ENCODE peak calls at places on chromosome 20, in seven cellular contexts. V is upper lobe of right lung, Z is foreskin fibroblast, A is RWPE1, M is neural crest cell, C is GM12865, D is body of pancreas. T is an unnamed sample.
A peak's percentile ranks its signal among the peaks of the same experiment; 100 is the strongest.

GRCh38 chr20:34922654-34923381 is 32.8 kb downstream of the GSS start:
- DNase-seq in C (no peak), M (no peak), V (no peak), Z (peak; percentile 92), D (peak; percentile 71), A (peak; percentile 99), T (peak; percentile 6)

GRCh38 chr20:25274891-25275812 is 27.3 kb downstream of the PYGB start:
- DNase-seq in Z (no peak), V (peak; percentile 55), D (peak; percentile 1), A (no peak), C (no peak), M (no peak), T (no peak)

GRCh38 chr20:23111944-23112342 is 25.8 kb upstream of the CD93 start:
- DNase-seq in A (no peak), V (no peak), M (no peak), D (no peak), Z (no peak), C (no peak), T (no peak)

GRCh38 chr20:36572701-36573102 is 695 bp upstream of the TGIF2 start:
- DNase-seq in M (peak; percentile 26), V (no peak), Z (peak; percentile 51), D (peak; percentile 45), C (peak; percentile 63), A (no peak), T (no peak)

GRCh38 chr20:56359212-56360132 is 698 bp downstream of the FAM210B start:
- DNase-seq in M (peak; percentile 54), Z (peak; percentile 82), D (peak; percentile 60), V (peak; percentile 71), C (peak; percentile 20), A (peak; percentile 85), T (no peak)

GRCh38 chr20:57460781-57461465 is 64.0 kb downstream of the CTCFL start:
- DNase-seq in D (no peak), Z (no peak), A (no peak), V (no peak), C (no peak), M (no peak), T (no peak)

GRCh38 chr20:22462975-22463914 is 121.1 kb downstream of the FOXA2 start:
- DNase-seq in A (peak; percentile 73), V (no peak), Z (no peak), M (no peak), D (no peak), C (no peak), T (no peak)

GRCh38 chr20:47934761-47935160 is 149.5 kb upstream of the SULF2 start:
- DNase-seq in D (no peak), M (no peak), Z (no peak), A (no peak), V (no peak), C (no peak), T (no peak)

GRCh38 chr20:31638317-31638716 is 605 bp downstream of the COX4I2 start:
- DNase-seq in Z (no peak), A (no peak), C (no peak), M (no peak), V (no peak), D (no peak), T (no peak)

GRCh38 chr20:10131612-10132345 is 86.9 kb upstream of the SNAP25 start:
- DNase-seq in M (no peak), A (no peak), Z (peak; percentile 87), D (peak; percentile 69), V (no peak), C (no peak), T (no peak)

GRCh38 chr20:3671986-3672863 is 9.0 kb upstream of the GFRA4 start:
- DNase-seq in C (no peak), Z (no peak), M (no peak), A (no peak), V (no peak), D (no peak), T (no peak)

GRCh38 chr20:46284028-46284427 is 24.3 kb downstream of the CDH22 start:
- DNase-seq in C (no peak), Z (no peak), V (no peak), A (no peak), M (no peak), D (no peak), T (no peak)

GRCh38 chr20:33731693-33732165 is at the start of gene ZNF341:
- DNase-seq in Z (no peak), M (peak; percentile 97), C (peak; percentile 95), D (peak; percentile 92), A (no peak), V (peak; percentile 96), T (peak; percentile 33)

GRCh38 chr20:62969939-62970306 is 17.4 kb downstream of the SLC17A9 start:
- DNase-seq in A (no peak), D (no peak), V (no peak), Z (peak; percentile 16), M (no peak), C (no peak), T (no peak)
- TF ChIP-seq CTCF in A (no peak), D (no peak), V (no peak), Z (no peak), M (no peak), C (no peak), T (no peak)

GRCh38 chr20:11271319-11271718 is 597.5 kb upstream of the JAG1 start:
- DNase-seq in V (no peak), M (no peak), C (no peak), D (no peak), Z (no peak), A (no peak), T (no peak)
- TF ChIP-seq CTCF in V (no peak), M (peak; percentile 46), C (no peak), D (no peak), Z (no peak), A (no peak), T (no peak)

GRCh38 chr20:58510921-58511320 is 4.3 kb downstream of the APCDD1L start:
- DNase-seq in Z (no peak), M (no peak), A (no peak), D (no peak), C (no peak), V (no peak), T (no peak)
- TF ChIP-seq CTCF in Z (no peak), M (no peak), A (no peak), D (no peak), C (no peak), V (no peak), T (no peak)

GRCh38 chr20:2104236-2104635 is 2.6 kb downstream of the STK35 start:
- DNase-seq in M (no peak), A (no peak), V (no peak), Z (peak; percentile 19), C (no peak), D (no peak), T (no peak)

GRCh38 chr20:2101935-2102584 is 433 bp downstream of the STK35 start:
- DNase-seq in A (peak; percentile 96), M (peak; percentile 83), D (peak; percentile 94), V (peak; percentile 96), Z (peak; percentile 96), C (peak; percentile 96), T (peak; percentile 90)

GRCh38 chr20:2101057-2101934 is at the start of gene STK35:
- DNase-seq in A (peak; percentile 89), C (peak; percentile 87), Z (peak; percentile 84), D (peak; percentile 87), M (peak; percentile 61), V (no peak), T (peak; percentile 43)

GRCh38 chr20:2103454-2104153 is 2.0 kb downstream of the STK35 start:
- DNase-seq in V (no peak), D (no peak), A (no peak), C (no peak), Z (no peak), M (no peak), T (no peak)

DNA sequence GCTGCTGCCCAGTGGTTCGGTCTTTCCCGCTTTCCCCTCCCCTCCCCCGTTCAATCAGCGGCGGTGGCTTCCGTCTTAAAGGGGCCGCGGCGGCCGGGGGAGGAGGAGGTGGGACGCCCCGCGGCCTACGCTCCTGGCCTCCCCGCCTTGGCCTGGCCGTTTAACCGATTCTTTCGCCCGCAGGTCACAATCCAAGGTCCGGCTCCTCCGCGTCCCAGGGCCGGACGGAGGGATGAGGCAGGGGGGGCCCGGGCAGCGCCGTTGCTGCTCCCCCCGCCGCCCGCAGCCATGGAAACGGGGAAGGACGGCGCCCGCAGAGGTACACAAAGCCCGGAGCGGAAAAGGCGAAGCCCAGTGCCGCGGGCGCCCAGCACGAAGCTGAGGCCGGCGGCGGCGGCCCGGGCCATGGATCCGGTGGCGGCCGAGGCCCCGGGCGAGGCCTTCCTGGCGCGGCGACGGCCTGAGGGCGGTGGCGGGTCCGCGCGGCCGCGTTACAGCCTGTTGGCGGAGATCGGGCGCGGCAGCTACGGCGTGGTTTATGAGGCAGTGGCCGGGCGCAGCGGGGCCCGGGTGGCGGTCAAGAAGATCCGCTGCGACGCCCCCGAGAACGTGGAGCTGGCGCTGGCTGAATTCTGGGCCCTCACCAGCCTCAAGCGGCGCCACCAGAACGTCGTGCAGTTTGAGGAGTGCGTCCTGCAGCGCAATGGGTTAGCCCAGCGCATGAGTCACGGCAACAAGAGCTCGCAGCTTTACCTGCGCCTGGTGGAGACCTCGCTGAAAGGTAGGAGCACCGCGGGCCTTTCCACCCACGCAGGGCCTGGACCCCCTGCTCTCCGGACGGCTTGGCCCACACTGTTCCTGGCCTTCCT is 1.2 kb downstream of the STK35 start:
- DNase-seq in C (peak; percentile 92), A (peak; percentile 96), V (peak; percentile 94), Z (peak; percentile 92), D (peak; percentile 88), M (peak; percentile 79), T (no peak)
- TF ChIP-seq CTCF in C (no peak), A (no peak), V (no peak), Z (no peak), D (no peak), M (no peak), T (no peak)

GRCh38 chr20:20594171-20594530 is 118.3 kb downstream of the RALGAPA2 start:
- DNase-seq in M (no peak), A (peak; percentile 26), C (peak; percentile 33), Z (peak; percentile 53), D (no peak), V (no peak), T (no peak)
- TF ChIP-seq CTCF in M (peak; percentile 37), A (peak; percentile 12), C (peak; percentile 12), Z (peak; percentile 21), D (no peak), V (no peak), T (peak; percentile 33)

T was measured in LNCaP clone FGC.